ENCODE peak calls at places on chromosomes 4 and X, in six cellular contexts. D is Peyer's patch, T is mucosa of descending colon, C is lower lobe of right lung, Y is H1, O is heart left ventricle. U is an unnamed sample. For H3K4me1, the result is how much of the 10 kb centered on the place peaks cover.

GRCh38 chr4:81038636-81039350 is 8.3 kb downstream of the BMP3 start:
- DNase-seq in D (no peak), T (no peak), C (no peak), Y (no peak), O (no peak), U (no peak)

GRCh38 chr4:176499518-176499917 is 179.8 kb downstream of the SPCS3 start:
- DNase-seq in D (no peak), T (no peak), C (no peak), Y (no peak), O (no peak), U (no peak)

GRCh38 chr4:135732448-135732847 is 1530.9 kb upstream of the PABPC4L start:
- DNase-seq in D (no peak), T (no peak), C (no peak), Y (no peak), O (no peak), U (no peak)

GRCh38 chr4:73447701-73448100 is 11.7 kb downstream of the AFP start:
- DNase-seq in D (no peak), T (no peak), C (no peak), Y (no peak), O (no peak), U (no peak)

GRCh38 chr4:1200425-1201035 is 28.1 kb upstream of the SPON2 start:
- DNase-seq in D (peak), T (peak), C (peak), Y (no peak), O (peak), U (peak)

GRCh38 chr4:89411539-89411938 is 103.9 kb upstream of the GPRIN3 start:
- DNase-seq in D (no peak), T (no peak), C (no peak), Y (no peak), O (peak), U (no peak)

GRCh38 chr4:25310066-25310824 is 2.3 kb upstream of the ZCCHC4 start:
- DNase-seq in D (no peak), T (no peak), C (no peak), Y (no peak), O (no peak), U (no peak)

GRCh38 chrX:40449956-40450701 is 130.6 kb upstream of the ATP6AP2 start:
- DNase-seq in D (no peak), T (no peak), C (no peak), Y (no peak), O (no peak), U (no peak)

GRCh38 chr4:15002659-15003440 is 569 bp downstream of the CPEB2 start:
- DNase-seq in D (peak), T (peak), C (peak), Y (peak), O (peak), U (peak)

GRCh38 chr4:80092088-80092487 is 19.1 kb upstream of the ANTXR2 start:
- DNase-seq in D (no peak), T (no peak), C (no peak), Y (no peak), O (no peak), U (no peak)

GRCh38 chr4:112898357-112899141 is 150.9 kb upstream of the ANK2 start:
- DNase-seq in D (no peak), T (no peak), C (no peak), Y (no peak), O (no peak), U (no peak)

GRCh38 chr4:98613453-98614075 is 44.8 kb downstream of the TSPAN5 start:
- DNase-seq in D (no peak), T (no peak), C (no peak), Y (no peak), O (no peak), U (no peak)

GRCh38 chrX:48971325-48972213 is at the start of gene KCND1:
- DNase-seq in D (no peak), T (no peak), C (no peak), Y (peak), O (peak), U (peak)

GRCh38 chr4:2417196-2417764 is 1.2 kb downstream of the ZFYVE28 start:
- DNase-seq in D (peak), T (no peak), C (peak), Y (no peak), O (no peak), U (no peak)

DNA sequence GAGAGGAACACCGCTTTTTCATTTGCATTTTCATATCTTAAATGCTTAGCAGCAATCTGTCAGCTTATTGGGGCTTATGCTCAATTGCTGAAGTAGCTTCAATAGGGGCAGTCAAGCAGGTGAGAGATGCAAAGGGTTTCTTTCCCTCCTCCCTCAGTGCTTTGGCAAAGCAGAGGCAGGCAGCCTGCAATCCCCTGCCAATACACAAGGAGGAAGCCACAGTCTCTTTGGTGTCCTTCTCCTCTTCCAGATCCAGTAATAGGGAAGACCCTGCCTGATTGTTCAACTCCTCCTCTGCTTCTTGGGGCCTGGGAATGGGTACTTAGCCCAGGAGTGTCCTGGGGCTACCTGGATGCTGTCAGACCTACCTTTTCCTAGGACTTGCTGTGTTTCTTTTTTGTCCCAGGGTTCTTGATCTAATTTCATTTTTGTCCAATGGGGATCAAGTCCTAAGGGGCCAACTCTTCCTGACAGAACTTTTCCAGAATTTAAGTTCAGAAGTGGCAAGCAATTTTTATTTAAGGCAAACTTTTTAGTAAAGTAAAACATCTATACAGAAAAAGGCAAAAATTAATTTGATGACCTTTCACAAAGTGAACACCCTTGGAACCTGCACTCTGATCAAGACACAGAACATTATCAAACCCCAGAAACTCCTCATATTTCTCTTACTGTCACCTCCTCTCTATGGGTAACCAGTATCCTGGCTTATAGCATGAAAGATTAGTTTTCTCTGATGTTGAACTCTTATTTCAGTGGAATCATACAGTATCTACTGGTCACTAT is 260.3 kb downstream of the PPP3CA start:
- DNase-seq in D (no peak), T (no peak), C (no peak), Y (peak), O (no peak), U (no peak)
- TF ChIP-seq CTCF in D (peak), T (no peak), C (no peak), Y (peak), O (no peak), U (no peak)

GRCh38 chr4:103567591-103567990 is 152.2 kb downstream of the TACR3 start:
- DNase-seq in D (no peak), T (no peak), C (no peak), Y (no peak), O (no peak), U (no peak)
- H3K4me3 ChIP-seq in D (no peak), T (no peak), C (no peak), Y (no peak), O (no peak), U (no peak)

GRCh38 chr4:8203817-8204216 is 4.7 kb downstream of the SH3TC1 start:
- DNase-seq in D (no peak), T (no peak), C (no peak), Y (no peak), O (no peak), U (no peak)

GRCh38 chr4:8202108-8202507 is 3.0 kb downstream of the SH3TC1 start:
- DNase-seq in D (no peak), T (no peak), C (no peak), Y (no peak), O (no peak), U (no peak)

GRCh38 chr4:8201341-8201781 is 2.3 kb downstream of the SH3TC1 start:
- DNase-seq in D (no peak), T (no peak), C (no peak), Y (no peak), O (no peak), U (no peak)

GRCh38 chr4:8204576-8205227 is 5.6 kb downstream of the SH3TC1 start:
- DNase-seq in D (no peak), T (no peak), C (no peak), Y (no peak), O (no peak), U (no peak)

GRCh38 chr4:8202526-8203375 is 3.7 kb downstream of the SH3TC1 start:
- DNase-seq in D (no peak), T (no peak), C (no peak), Y (no peak), O (no peak), U (no peak)
- H3K4me1 ChIP-seq in D (under half), T (under half), C (half or more), Y (under half), O (under half), U (under half)

GRCh38 chr4:76784237-76784636 is 113.7 kb downstream of the SOWAHB start:
- DNase-seq in D (no peak), T (peak), C (no peak), Y (no peak), O (no peak), U (no peak)
- TF ChIP-seq CTCF in D (no peak), T (no peak), C (no peak), Y (peak), O (no peak), U (no peak)

GRCh38 chr4:100188829-100189228 is 1.4 kb downstream of the DDIT4L start:
- DNase-seq in D (no peak), T (no peak), C (no peak), Y (no peak), O (no peak), U (no peak)
- H3K4me3 ChIP-seq in D (no peak), T (no peak), C (no peak), Y (peak), O (peak), U (no peak)

GRCh38 chr4:77801260-77801608 is 17.9 kb downstream of the CNOT6L start:
- DNase-seq in D (no peak), T (no peak), C (no peak), Y (no peak), O (no peak), U (no peak)
- H3K4me1 ChIP-seq in D (under half), T (under half), C (half or more), Y (under half), O (under half), U (under half)